ENCODE peak calls at places on chromosomes 11 and 22, in four cellular contexts. G is hippocampal formation; M is stimulated activated CD8-positive, alpha-beta memory T cell treated with anti-CD3 and anti-CD28 coated beads, Interleukin-7, amount 100 ng/mL, for 1 hour; D is NCI-H146. Y is an unnamed sample.

GRCh38 chr11:587546-587945 is 11.3 kb downstream of the PHRF1 start:
- DNase-seq in G (no peak), D (no peak), M (no peak), Y (no peak)

GRCh38 chr11:29518389-29519174 is 498.2 kb downstream of the KCNA4 start:
- DNase-seq in M (no peak), D (no peak), G (no peak), Y (no peak)

GRCh38 chr11:11491014-11491413 is 130.8 kb downstream of the GALNT18 start:
- DNase-seq in M (no peak), G (no peak), D (no peak), Y (no peak)

GRCh38 chr11:110712643-110713468 is 619 bp upstream of the ARHGAP20 start:
- DNase-seq in D (peak), M (no peak), G (peak), Y (peak)

GRCh38 chr11:116960916-116961315 is 123.5 kb upstream of the APOA1 start:
- DNase-seq in G (peak), D (peak), M (no peak), Y (peak)

GRCh38 chr22:50469377-50470305 is 5.2 kb downstream of the SBF1 start:
- DNase-seq in M (peak), D (no peak), G (no peak), Y (no peak)

GRCh38 chr11:66080055-66080817 is 10.2 kb downstream of the PACS1 start:
- DNase-seq in D (no peak), M (peak), G (no peak), Y (no peak)

GRCh38 chr11:15688351-15688792 is 573.6 kb downstream of the INSC start:
- DNase-seq in G (no peak), D (no peak), M (no peak), Y (peak)

GRCh38 chr22:46421272-46421671 is 85.8 kb downstream of the TRMU start:
- DNase-seq in D (peak), G (no peak), M (no peak), Y (no peak)

GRCh38 chr11:83140691-83141455 is 16.1 kb upstream of the PCF11 start:
- DNase-seq in D (no peak), M (no peak), G (no peak), Y (no peak)

GRCh38 chr11:72970557-72971118 is 156.4 kb downstream of the ATG16L2 start:
- DNase-seq in M (no peak), D (no peak), G (no peak), Y (no peak)

GRCh38 chr22:20209761-20210250 is 58.3 kb downstream of the RTN4R start:
- DNase-seq in G (no peak), D (no peak), M (no peak), Y (no peak)

GRCh38 chr11:10302744-10303557 is 1.9 kb upstream of the ADM start:
- DNase-seq in D (peak), M (no peak), G (peak), Y (peak)

GRCh38 chr11:69013009-69013951 is at the start of gene MRGPRF:
- DNase-seq in M (no peak), D (peak), G (no peak), Y (no peak)

GRCh38 chr22:39431216-39431801 is 25.5 kb upstream of the MGAT3 start:
- DNase-seq in G (no peak), D (no peak), M (no peak), Y (no peak)

GRCh38 chr11:121132211-121132976 is 31.4 kb downstream of the TECTA start:
- DNase-seq in G (no peak), M (no peak), D (peak), Y (no peak)

GRCh38 chr11:63682045-63682915 is 980 bp downstream of the RTN3 start:
- DNase-seq in G (peak), D (peak), M (no peak), Y (no peak)

GRCh38 chr11:33531743-33532181 is 168.9 kb downstream of the C11orf91 start:
- DNase-seq in M (no peak), D (no peak), G (no peak), Y (no peak)

GRCh38 chr11:127073621-127074020 is 73.1 kb upstream of the KIRREL3 start:
- DNase-seq in G (no peak), D (no peak), M (no peak), Y (no peak)

GRCh38 chr22:41968601-41969000 is 642 bp upstream of the SEPTIN3 start:
- DNase-seq in M (no peak), G (no peak), D (peak), Y (no peak)

GRCh38 chr11:46200537-46201281 is 76.8 kb upstream of the CREB3L1 start:
- DNase-seq in D (no peak), M (no peak), G (no peak), Y (no peak)

GRCh38 chr11:118901494-118902335 is 18.0 kb downstream of the CXCR5 start:
- DNase-seq in G (no peak), D (no peak), M (no peak), Y (no peak)

GRCh38 chr22:24157783-24158170 is 23.5 kb upstream of the SUSD2 start:
- DNase-seq in M (no peak), D (no peak), G (peak), Y (no peak)

GRCh38 chr11:23206736-23207336 is 346.6 kb upstream of the CCDC179 start:
- DNase-seq in M (no peak), G (no peak), D (no peak), Y (no peak)

GRCh38 chr11:77063407-77063806 is 3.4 kb upstream of the CAPN5 start:
- DNase-seq in G (no peak), D (no peak), M (no peak), Y (no peak)

GRCh38 chr11:85485902-85486301 is 141.2 kb downstream of the DLG2 start:
- DNase-seq in M (no peak), D (no peak), G (no peak), Y (no peak)

GRCh38 chr11:66891849-66892660 is 35.2 kb downstream of the LRFN4 start:
- DNase-seq in G (no peak), D (no peak), M (no peak), Y (no peak)

GRCh38 chr11:12099132-12099873 is 11.1 kb upstream of the MICAL2 start:
- DNase-seq in D (no peak), M (no peak), G (no peak), Y (no peak)